ENCODE peak calls at places on chromosomes 7 and 10, in seven cellular contexts. J is stomach, V is transverse colon, O is uterus, D is spleen, I is IMR-90, W is heart left ventricle. R is an unnamed sample.

GRCh38 chr7:102412548-102412947 is 16.4 kb downstream of the PRKRIP1 start:
- DNase-seq in W (peak), O (peak), V (peak), D (peak), J (no peak), I (peak), R (no peak)

GRCh38 chr7:87475359-87476178 is at the start of gene ABCB4:
- DNase-seq in I (no peak), D (peak), O (no peak), W (peak), J (no peak), V (peak), R (no peak)

GRCh38 chr10:126049741-126050140 is 153.4 kb downstream of the FANK1 start:
- DNase-seq in D (no peak), W (peak), J (no peak), I (peak), O (no peak), V (no peak), R (no peak)

GRCh38 chr10:119863951-119864565 is 8.6 kb downstream of the MCMBP start:
- DNase-seq in V (no peak), I (no peak), D (no peak), J (no peak), W (no peak), O (no peak), R (no peak)

GRCh38 chr10:94496646-94497045 is 48.9 kb upstream of the HELLS start:
- DNase-seq in W (no peak), I (no peak), J (no peak), D (no peak), O (no peak), V (no peak), R (no peak)

GRCh38 chr10:81081887-81082620 is 544.4 kb downstream of the SH2D4B start:
- DNase-seq in I (peak), V (no peak), J (no peak), D (no peak), O (no peak), W (no peak), R (no peak)

GRCh38 chr10:121732676-121733445 is 134.6 kb upstream of the FGFR2 start:
- DNase-seq in J (no peak), I (no peak), V (no peak), O (no peak), W (no peak), D (no peak), R (no peak)

GRCh38 chr7:132564090-132564489 is 12.2 kb downstream of the PLXNA4 start:
- DNase-seq in D (no peak), V (no peak), I (no peak), W (no peak), O (no peak), J (no peak), R (no peak)

GRCh38 chr7:88565401-88565800 is 194.1 kb upstream of the ZNF804B start:
- DNase-seq in D (no peak), V (no peak), O (no peak), J (no peak), I (no peak), W (no peak), R (no peak)

GRCh38 chr10:13416760-13417159 is 68.7 kb upstream of the SEPHS1 start:
- DNase-seq in O (no peak), D (no peak), J (no peak), V (no peak), W (no peak), I (no peak), R (no peak)

GRCh38 chr7:102321351-102322201 is 34.7 kb downstream of the SPDYE6 start:
- DNase-seq in V (peak), O (no peak), D (peak), I (no peak), W (no peak), J (no peak), R (no peak)

GRCh38 chr10:72753760-72754231 is 61.9 kb downstream of the MCU start:
- DNase-seq in V (no peak), I (no peak), D (no peak), J (no peak), W (no peak), O (no peak), R (no peak)

GRCh38 chr10:76192694-76193304 is 761.4 kb downstream of the LRMDA start:
- DNase-seq in O (no peak), D (no peak), J (no peak), I (peak), W (no peak), V (no peak), R (no peak)

GRCh38 chr7:134685250-134685649 is 38.6 kb downstream of the BPGM start:
- DNase-seq in J (no peak), W (no peak), O (no peak), I (peak), V (no peak), D (no peak), R (no peak)

GRCh38 chr7:102916426-102916825 is 3.6 kb downstream of the LRRC17 start:
- DNase-seq in J (no peak), W (no peak), V (no peak), I (peak), D (no peak), O (no peak), R (no peak)

GRCh38 chr10:3225589-3225988 is 53.0 kb upstream of the PITRM1 start:
- DNase-seq in W (no peak), J (no peak), V (no peak), O (no peak), I (peak), D (no peak), R (no peak)

GRCh38 chr7:100863406-100863950 is 3.7 kb upstream of the TRIP6 start:
- DNase-seq in I (peak), O (no peak), D (no peak), J (peak), V (no peak), W (no peak), R (no peak)

GRCh38 chr7:32958046-32959025 is 1.1 kb downstream of the FKBP9 start:
- DNase-seq in D (no peak), W (peak), J (peak), I (peak), O (peak), V (peak), R (no peak)

GRCh38 chr7:75842836-75843446 is 29.3 kb upstream of the CCL24 start:
- DNase-seq in I (peak), W (no peak), O (no peak), J (peak), V (no peak), D (no peak), R (peak)

GRCh38 chr10:94219829-94220228 is 142.9 kb downstream of the NOC3L start:
- DNase-seq in V (no peak), O (no peak), D (no peak), W (no peak), I (peak), J (no peak), R (no peak)

GRCh38 chr7:151717918-151718317 is 159.0 kb downstream of the PRKAG2 start:
- DNase-seq in O (no peak), I (no peak), D (no peak), J (no peak), V (no peak), W (no peak), R (no peak)

GRCh38 chr7:14739496-14740185 is 162.9 kb downstream of the DGKB start:
- DNase-seq in O (no peak), I (no peak), D (no peak), J (no peak), V (no peak), W (no peak), R (no peak)

GRCh38 chr10:74071151-74071550 is 73.2 kb downstream of the VCL start:
- DNase-seq in V (no peak), J (no peak), O (no peak), D (no peak), I (peak), W (peak), R (no peak)

GRCh38 chr7:139777304-139777890 is 401 bp downstream of the HIPK2 start:
- DNase-seq in D (peak), V (peak), O (peak), W (peak), J (peak), I (no peak), R (no peak)

GRCh38 chr10:70906031-70906804 is 17.9 kb upstream of the PCBD1 start:
- DNase-seq in W (no peak), D (peak), I (no peak), O (no peak), J (no peak), V (no peak), R (no peak)

GRCh38 chr10:63724922-63725321 is 203.7 kb downstream of the REEP3 start:
- DNase-seq in O (no peak), J (no peak), D (no peak), W (no peak), V (no peak), I (no peak), R (no peak)

GRCh38 chr10:98010939-98011685 is 19.3 kb downstream of the CRTAC1 start:
- DNase-seq in I (no peak), V (no peak), J (no peak), D (no peak), W (no peak), O (no peak), R (no peak)
- TF ChIP-seq CTCF in I (no peak), V (no peak), J (no peak), D (no peak), W (no peak), O (no peak), R (no peak)

GRCh38 chr7:149714910-149715471 is 58.4 kb downstream of the ZNF467 start:
- DNase-seq in O (no peak), D (peak), J (peak), V (peak), I (peak), W (no peak), R (peak)

GRCh38 chr7:149713731-149714068 is 59.7 kb downstream of the ZNF467 start:
- DNase-seq in I (no peak), W (no peak), D (peak), O (no peak), J (no peak), V (no peak), R (no peak)

GRCh38 chr7:149714081-149714909 is 59.1 kb downstream of the ZNF467 start:
- DNase-seq in O (peak), W (peak), D (peak), V (peak), I (peak), J (peak), R (peak)

GRCh38 chr7:149715476-149715875 is 57.9 kb downstream of the ZNF467 start:
- DNase-seq in W (no peak), D (peak), O (no peak), J (peak), V (no peak), I (no peak), R (no peak)

GRCh38 chr7:149713061-149713730 is 60.2 kb downstream of the ZNF467 start:
- DNase-seq in W (no peak), I (no peak), V (no peak), D (peak), O (no peak), J (no peak), R (no peak)
- H3K4me3 ChIP-seq in W (no peak), I (no peak), V (no peak), D (no peak), O (no peak), J (no peak), R (no peak)

GRCh38 chr7:112449902-112450806 is at the start of gene IFRD1:
- DNase-seq in V (peak), J (peak), O (peak), I (peak), D (peak), W (peak), R (peak)

GRCh38 chr7:112448891-112449290 is 1.4 kb upstream of the IFRD1 start:
- DNase-seq in V (no peak), W (no peak), D (no peak), J (no peak), O (no peak), I (no peak), R (no peak)

GRCh38 chr7:112449353-112449752 is 907 bp upstream of the IFRD1 start:
- DNase-seq in W (no peak), O (no peak), V (peak), D (no peak), I (peak), J (peak), R (no peak)

GRCh38 chr7:112452102-112452888 is 2.0 kb downstream of the IFRD1 start:
- DNase-seq in V (peak), I (peak), D (no peak), O (peak), W (peak), J (peak), R (peak)

DNA sequence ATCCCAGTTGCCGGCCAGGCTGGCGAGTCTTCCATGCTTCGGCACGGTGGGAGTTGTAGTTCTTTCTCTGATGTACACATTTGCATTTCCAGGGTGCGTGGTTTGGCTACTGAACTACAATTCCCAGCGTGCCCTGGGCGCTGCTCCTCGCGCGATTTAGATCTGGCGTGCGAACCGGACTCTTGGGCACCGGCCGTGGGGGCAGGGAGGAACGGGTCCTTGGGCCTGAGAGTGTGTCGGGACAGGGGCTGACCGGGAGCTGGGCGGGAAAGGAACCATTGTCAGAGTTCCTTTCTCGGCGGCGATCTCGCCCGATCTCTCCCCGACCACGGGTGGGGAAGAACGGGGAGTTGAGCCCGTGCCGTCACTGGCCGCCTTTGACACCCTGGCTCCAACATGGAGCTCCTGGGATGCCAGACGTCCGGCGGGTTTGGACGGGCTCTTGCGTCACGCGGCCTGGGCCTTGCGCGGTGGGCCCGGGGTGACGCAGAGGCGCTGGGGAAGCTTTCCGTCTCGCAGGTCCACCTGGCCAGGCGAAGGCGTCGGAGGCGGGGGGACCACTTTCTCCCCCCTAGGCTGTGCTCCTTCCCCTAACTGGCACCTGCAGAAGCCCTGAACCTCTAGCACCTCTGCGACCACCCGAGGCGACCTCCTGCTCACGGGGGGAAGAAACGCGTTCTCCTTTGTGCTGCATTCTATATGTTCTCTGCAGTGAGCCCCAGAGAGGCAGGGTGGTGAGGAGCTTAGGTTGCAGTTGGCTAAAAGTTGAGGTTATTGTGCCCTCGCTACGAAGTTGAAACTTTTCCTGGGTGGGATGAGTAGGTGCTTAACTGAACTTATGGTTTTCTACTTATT is 774 bp downstream of the IFRD1 start:
- DNase-seq in D (peak), O (peak), J (peak), V (peak), I (peak), W (peak), R (peak)
- TF ChIP-seq POLR2A in D (no peak), O (peak), J (no peak), V (no peak), I (no peak), W (no peak), R (no peak)

GRCh38 chr7:42617781-42618457 is 294.0 kb downstream of the C7orf25 start:
- DNase-seq in V (no peak), O (no peak), I (no peak), W (no peak), J (no peak), D (no peak), R (no peak)
- TF ChIP-seq CTCF in V (no peak), O (no peak), I (no peak), W (no peak), J (no peak), D (no peak), R (no peak)

GRCh38 chr10:44384601-44385422 is at the start of gene CXCL12:
- DNase-seq in J (peak), I (peak), O (peak), V (peak), W (peak), D (peak), R (peak)
- H3K4me3 ChIP-seq in J (peak), I (peak), O (peak), V (peak), W (peak), D (peak), R (peak)

DNA sequence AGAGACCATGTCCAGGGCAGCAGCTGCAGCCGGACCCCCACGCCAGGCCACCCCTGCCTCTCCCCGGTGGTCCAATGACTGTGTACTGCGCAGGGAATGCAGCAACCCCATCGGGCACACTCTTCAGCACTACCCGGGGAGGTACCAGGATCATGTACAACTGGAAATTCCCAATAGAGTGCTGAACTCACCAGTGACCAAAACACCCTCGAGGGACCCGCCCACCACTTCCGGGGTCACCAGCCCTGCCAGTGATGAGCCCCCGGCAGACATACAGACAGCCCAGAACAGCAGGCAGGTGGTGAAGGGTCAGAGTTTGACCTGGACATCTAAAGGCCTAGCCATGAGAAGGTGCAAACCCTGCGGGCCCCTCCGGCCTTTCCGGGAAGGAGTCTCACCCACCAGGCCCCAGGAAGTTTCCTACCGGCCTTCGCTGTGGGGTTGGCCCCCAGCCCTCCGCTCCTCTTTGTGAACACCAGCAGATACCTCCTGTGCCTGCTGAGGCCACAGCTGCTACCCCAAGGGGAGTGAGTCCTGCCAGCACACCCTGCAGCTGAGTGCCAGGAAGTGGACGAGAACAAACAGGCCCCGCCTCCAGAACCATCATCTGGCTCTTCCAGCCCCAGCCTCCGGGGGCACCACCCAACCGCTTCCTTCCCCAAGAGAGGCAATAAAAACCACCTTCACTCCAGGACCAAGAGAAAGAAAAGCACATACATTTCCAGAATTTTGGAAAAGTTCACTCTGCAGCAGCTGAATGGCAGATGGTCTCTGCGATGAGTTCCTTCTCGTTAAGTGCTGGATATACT is 5.0 kb upstream of the ANKRD61 start:
- DNase-seq in D (peak), J (peak), W (peak), O (no peak), I (peak), V (peak), R (peak)
- TF ChIP-seq POLR2A in D (no peak), J (no peak), W (no peak), O (no peak), I (no peak), V (peak), R (no peak)

GRCh38 chr7:107754642-107755041 is 10.7 kb downstream of the CBLL1 start:
- DNase-seq in I (no peak), V (no peak), D (no peak), O (no peak), W (no peak), J (no peak), R (no peak)
- TF ChIP-seq CTCF in I (no peak), V (peak), D (no peak), O (no peak), W (no peak), J (no peak), R (no peak)

DNA sequence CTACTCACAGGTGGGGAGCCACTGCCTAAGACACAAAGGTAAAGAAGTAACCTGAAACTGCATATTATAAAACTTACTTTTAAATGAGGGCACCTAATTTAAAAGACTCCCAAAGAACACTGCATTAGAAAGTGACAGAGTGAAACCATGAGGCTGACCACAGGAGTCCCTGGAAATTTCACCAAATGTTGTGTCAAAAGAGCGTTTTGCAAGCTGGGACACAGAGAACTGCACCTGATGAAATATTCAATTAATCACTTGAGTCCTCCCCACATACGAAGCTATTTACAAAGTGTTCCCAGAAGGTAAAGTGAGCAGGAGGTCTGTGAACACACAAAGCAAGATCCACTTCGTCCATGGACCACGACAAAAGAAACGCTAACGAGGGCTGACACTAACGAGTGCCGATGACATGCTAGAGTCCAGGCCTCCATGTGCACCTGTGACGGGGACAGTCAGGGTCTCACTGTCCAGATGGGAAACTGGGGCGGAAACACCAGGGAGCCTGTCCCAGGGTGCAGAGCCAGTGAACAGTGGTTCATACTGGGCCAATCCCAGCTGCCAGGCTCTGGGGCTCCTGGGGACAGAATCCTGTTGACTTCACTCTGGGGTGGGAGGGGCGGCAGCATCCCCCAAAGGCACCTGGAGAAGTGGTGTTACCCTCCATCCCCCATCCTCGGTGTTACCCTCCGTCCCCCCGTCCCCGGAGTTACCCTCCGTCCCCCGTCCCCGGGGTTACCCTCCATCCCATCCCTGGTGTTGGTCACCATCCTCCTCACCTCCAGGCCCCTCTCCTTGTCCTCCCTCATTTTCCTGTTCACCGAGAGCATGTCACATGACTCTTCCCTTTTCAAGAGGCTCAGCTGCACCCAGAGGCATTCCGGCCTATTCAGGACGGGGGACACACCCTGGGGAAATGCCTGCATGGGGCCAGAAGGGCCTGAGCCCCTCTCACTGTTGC is 63.4 kb downstream of the DIP2C start:
- DNase-seq in I (no peak), J (no peak), W (no peak), V (no peak), D (peak), O (no peak), R (no peak)
- H3K4me3 ChIP-seq in I (no peak), J (no peak), W (peak), V (no peak), D (no peak), O (no peak), R (no peak)

R was measured in lower leg skin.